ENCODE peak calls at places on chromosomes 7 and 10, in eight cellular contexts. L, X, G, K, J, H, E and R are unnamed samples.

GRCh38 chr10:131556897-131557500 is 245.5 kb upstream of the TCERG1L start:
- DNase-seq in L (no peak), X (no peak), G (no peak), K (no peak), J (no peak), H (no peak), E (no peak), R (peak; percentile 55)

GRCh38 chr7:148753224-148753623 is 54.5 kb downstream of the CUL1 start:
- DNase-seq in L (no peak), X (no peak), G (no peak), K (no peak), J (peak; percentile 6), H (no peak), E (no peak), R (no peak)

GRCh38 chr10:33132626-33133025 is 174.6 kb upstream of the ITGB1 start:
- DNase-seq in L (no peak), X (peak; percentile 59), G (no peak), K (peak; percentile 57), J (no peak), H (no peak), E (no peak), R (no peak)

GRCh38 chr10:13971586-13972475 is 358.9 kb downstream of the FRMD4A start:
- DNase-seq in L (no peak), X (no peak), G (no peak), K (no peak), J (peak; percentile 89), H (no peak), E (no peak), R (no peak)

GRCh38 chr7:120033114-120033513 is 239.9 kb upstream of the KCND2 start:
- DNase-seq in L (peak; percentile 1), X (no peak), G (no peak), K (no peak), J (peak; percentile 24), H (no peak), E (no peak), R (no peak)

GRCh38 chr7:123661765-123662164 is 6.1 kb downstream of the LMOD2 start:
- DNase-seq in L (no peak), X (no peak), G (no peak), K (no peak), J (no peak), H (no peak), E (no peak), R (no peak)

GRCh38 chr10:132915411-132915810 is 27.0 kb downstream of the CFAP46 start:
- DNase-seq in L (no peak), X (no peak), G (no peak), K (no peak), J (no peak), H (peak; percentile 44), E (no peak), R (peak; percentile 63)

GRCh38 chr10:5404188-5405041 is at the start of gene TUBAL3:
- DNase-seq in L (no peak), X (no peak), G (no peak), K (no peak), J (no peak), H (no peak), E (no peak), R (no peak)

GRCh38 chr7:55649238-55649637 is 76.9 kb upstream of the VOPP1 start:
- DNase-seq in L (no peak), X (no peak), G (no peak), K (no peak), J (no peak), H (no peak), E (no peak), R (no peak)

GRCh38 chr7:90999989-91000979 is 263.9 kb upstream of the FZD1 start:
- DNase-seq in L (no peak), X (no peak), G (no peak), K (no peak), J (peak; percentile 30), H (no peak), E (peak; percentile 30), R (no peak)

GRCh38 chr7:1704326-1705241 is 34.5 kb downstream of the ELFN1 start:
- DNase-seq in L (no peak), X (no peak), G (no peak), K (no peak), J (no peak), H (peak; percentile 39), E (no peak), R (no peak)

GRCh38 chr10:44362866-44363711 is 21.8 kb downstream of the CXCL12 start:
- DNase-seq in L (no peak), X (no peak), G (no peak), K (no peak), J (no peak), H (no peak), E (no peak), R (no peak)

GRCh38 chr7:29607889-29608288 is 44.3 kb downstream of the PRR15 start:
- DNase-seq in L (no peak), X (no peak), G (no peak), K (no peak), J (peak; percentile 74), H (no peak), E (no peak), R (no peak)

GRCh38 chr10:104614245-104614831 is 26.8 kb upstream of the SORCS3 start:
- DNase-seq in L (no peak), X (no peak), G (no peak), K (peak; percentile 61), J (peak; percentile 10), H (no peak), E (no peak), R (no peak)

GRCh38 chr7:156993925-156994235 is 16.6 kb downstream of the MNX1 start:
- DNase-seq in L (no peak), X (no peak), G (no peak), K (no peak), J (no peak), H (no peak), E (no peak), R (no peak)

GRCh38 chr10:77637986-77638765 is 568 bp upstream of the KCNMA1 start:
- DNase-seq in L (no peak), X (no peak), G (no peak), K (peak; percentile 6), J (peak; percentile 45), H (peak; percentile 64), E (no peak), R (peak; percentile 20)

GRCh38 chr7:155356323-155357105 is 58.8 kb downstream of the INSIG1 start:
- DNase-seq in L (no peak), X (no peak), G (no peak), K (no peak), J (no peak), H (no peak), E (no peak), R (peak; percentile 18)

GRCh38 chr7:151572136-151572535 is 52.4 kb upstream of the RHEB start:
- DNase-seq in L (no peak), X (no peak), G (no peak), K (no peak), J (no peak), H (no peak), E (no peak), R (no peak)

GRCh38 chr10:74875966-74876365 is 49.6 kb downstream of the KAT6B start:
- DNase-seq in L (no peak), X (no peak), G (no peak), K (no peak), J (no peak), H (no peak), E (no peak), R (peak; percentile 44)

GRCh38 chr10:90318659-90319058 is 539.2 kb downstream of the HTR7 start:
- DNase-seq in L (no peak), X (no peak), G (no peak), K (no peak), J (no peak), H (no peak), E (no peak), R (no peak)

GRCh38 chr10:79946270-79947082 is 2.4 kb downstream of the SFTPD start:
- DNase-seq in L (no peak), X (no peak), G (no peak), K (no peak), J (no peak), H (no peak), E (no peak), R (no peak)